ENCODE peak calls at places on chromosomes 3 and 15, in six cellular contexts. One of them, this sample, is unnamed.

GRCh38 chr3:38578081-38578475 is 71.4 kb downstream of the SCN5A start:
- DNase-seq in D721Med: no peak
- DNase-seq in nephron progenitor cell: no peak
- DNase-seq in stomach: peak; percentile 2
- DNase-seq in cardiac muscle cell: no peak
- DNase-seq in progenitor cell of endocrine pancreas: peak; percentile 3
- DNase-seq in this sample: no peak

GRCh38 chr3:15330031-15330596 is 2.3 kb downstream of the SH3BP5 start:
- DNase-seq in D721Med: no peak
- DNase-seq in nephron progenitor cell: peak; percentile 45
- DNase-seq in stomach: no peak
- DNase-seq in cardiac muscle cell: peak; percentile 82
- DNase-seq in progenitor cell of endocrine pancreas: no peak
- DNase-seq in this sample: no peak

GRCh38 chr3:86388848-86389247 is 602.1 kb downstream of the VGLL3 start:
- DNase-seq in D721Med: no peak
- DNase-seq in nephron progenitor cell: no peak
- DNase-seq in stomach: no peak
- DNase-seq in cardiac muscle cell: no peak
- DNase-seq in progenitor cell of endocrine pancreas: no peak
- DNase-seq in this sample: peak; percentile 30

GRCh38 chr15:57589276-57590073 is 2.2 kb upstream of the MYZAP start:
- DNase-seq in D721Med: no peak
- DNase-seq in nephron progenitor cell: no peak
- DNase-seq in stomach: no peak
- DNase-seq in cardiac muscle cell: no peak
- DNase-seq in progenitor cell of endocrine pancreas: no peak
- DNase-seq in this sample: no peak

GRCh38 chr3:51719413-51720025 is 12.7 kb downstream of the GRM2 start:
- DNase-seq in D721Med: no peak
- DNase-seq in nephron progenitor cell: no peak
- DNase-seq in stomach: no peak
- DNase-seq in cardiac muscle cell: no peak
- DNase-seq in progenitor cell of endocrine pancreas: no peak
- DNase-seq in this sample: no peak

GRCh38 chr3:183576487-183577107 is 21.1 kb upstream of the KLHL6 start:
- DNase-seq in D721Med: peak; percentile 39
- DNase-seq in nephron progenitor cell: no peak
- DNase-seq in stomach: no peak
- DNase-seq in cardiac muscle cell: peak; percentile 58
- DNase-seq in progenitor cell of endocrine pancreas: no peak
- DNase-seq in this sample: peak; percentile 37

GRCh38 chr3:4508048-4508981 is 15.2 kb downstream of the ITPR1 start:
- DNase-seq in D721Med: no peak
- DNase-seq in nephron progenitor cell: peak; percentile 42
- DNase-seq in stomach: no peak
- DNase-seq in cardiac muscle cell: no peak
- DNase-seq in progenitor cell of endocrine pancreas: no peak
- DNase-seq in this sample: no peak

GRCh38 chr15:68704496-68705021 is 116.1 kb downstream of the ANP32A start:
- DNase-seq in D721Med: peak; percentile 54
- DNase-seq in nephron progenitor cell: no peak
- DNase-seq in stomach: peak; percentile 40
- DNase-seq in cardiac muscle cell: peak; percentile 85
- DNase-seq in progenitor cell of endocrine pancreas: no peak
- DNase-seq in this sample: no peak

GRCh38 chr3:77086408-77086807 is 46.5 kb downstream of the ROBO2 start:
- DNase-seq in D721Med: no peak
- DNase-seq in nephron progenitor cell: no peak
- DNase-seq in stomach: no peak
- DNase-seq in cardiac muscle cell: no peak
- DNase-seq in progenitor cell of endocrine pancreas: no peak
- DNase-seq in this sample: no peak

DNA sequence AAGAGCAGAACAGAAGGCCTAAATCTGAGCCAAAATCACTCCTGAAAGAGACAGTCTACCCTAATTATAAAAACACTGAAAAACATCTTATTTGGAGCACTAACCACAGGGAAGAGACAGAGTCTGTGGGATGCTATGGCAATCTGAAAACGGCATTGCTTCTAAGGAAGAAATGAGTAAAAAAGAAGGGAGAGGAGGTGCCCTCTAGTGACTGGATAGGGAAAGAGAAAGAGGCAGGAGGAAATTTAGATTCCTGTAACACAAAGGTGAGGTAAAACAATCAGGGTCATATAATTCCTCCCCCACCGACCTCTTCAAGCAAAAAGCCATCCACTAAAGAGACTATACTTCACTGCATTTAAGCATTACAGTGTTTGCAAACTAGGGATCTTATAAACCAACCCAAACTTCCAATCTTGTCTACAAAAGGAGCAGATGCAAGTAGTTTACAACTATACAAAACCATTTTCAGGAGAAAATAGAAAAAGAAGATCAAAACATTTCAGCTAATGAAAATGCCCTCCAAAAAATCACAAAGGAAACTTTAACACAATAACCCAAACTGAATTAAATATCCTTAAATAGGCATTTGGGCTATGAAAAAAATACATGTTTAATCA is 32.6 kb downstream of the HACD2 start:
- DNase-seq in D721Med: no peak
- DNase-seq in nephron progenitor cell: no peak
- DNase-seq in stomach: no peak
- DNase-seq in cardiac muscle cell: peak; percentile 31
- DNase-seq in progenitor cell of endocrine pancreas: no peak
- DNase-seq in this sample: no peak
- TF ChIP-seq CTCF in D721Med: peak; percentile 43
- TF ChIP-seq CTCF in nephron progenitor cell: peak; percentile 38
- TF ChIP-seq CTCF in stomach: peak; percentile 32
- TF ChIP-seq CTCF in cardiac muscle cell: peak; percentile 68
- TF ChIP-seq CTCF in progenitor cell of endocrine pancreas: peak; percentile 51
- TF ChIP-seq CTCF in this sample: peak; percentile 47

GRCh38 chr3:98991393-98991792 is 89.9 kb upstream of the DCBLD2 start:
- DNase-seq in D721Med: no peak
- DNase-seq in nephron progenitor cell: no peak
- DNase-seq in stomach: no peak
- DNase-seq in cardiac muscle cell: no peak
- DNase-seq in progenitor cell of endocrine pancreas: no peak
- DNase-seq in this sample: no peak
- TF ChIP-seq CTCF in D721Med: no peak
- TF ChIP-seq CTCF in nephron progenitor cell: no peak
- TF ChIP-seq CTCF in stomach: no peak
- TF ChIP-seq CTCF in cardiac muscle cell: peak; percentile 15
- TF ChIP-seq CTCF in progenitor cell of endocrine pancreas: no peak
- TF ChIP-seq CTCF in this sample: no peak

GRCh38 chr15:84108725-84109124 is 126.8 kb upstream of the GOLGA6L4 start:
- DNase-seq in D721Med: no peak
- DNase-seq in nephron progenitor cell: no peak
- DNase-seq in stomach: no peak
- DNase-seq in cardiac muscle cell: peak; percentile 34
- DNase-seq in progenitor cell of endocrine pancreas: no peak
- DNase-seq in this sample: no peak
- TF ChIP-seq CTCF in D721Med: no peak
- TF ChIP-seq CTCF in nephron progenitor cell: no peak
- TF ChIP-seq CTCF in stomach: no peak
- TF ChIP-seq CTCF in cardiac muscle cell: peak; percentile 15
- TF ChIP-seq CTCF in progenitor cell of endocrine pancreas: no peak
- TF ChIP-seq CTCF in this sample: no peak

GRCh38 chr3:12817341-12817705 is 20.8 kb downstream of the CAND2 start:
- DNase-seq in D721Med: no peak
- DNase-seq in nephron progenitor cell: no peak
- DNase-seq in stomach: no peak
- DNase-seq in cardiac muscle cell: no peak
- DNase-seq in progenitor cell of endocrine pancreas: no peak
- DNase-seq in this sample: no peak
- TF ChIP-seq CTCF in D721Med: no peak
- TF ChIP-seq CTCF in nephron progenitor cell: no peak
- TF ChIP-seq CTCF in stomach: no peak
- TF ChIP-seq CTCF in cardiac muscle cell: no peak
- TF ChIP-seq CTCF in progenitor cell of endocrine pancreas: no peak
- TF ChIP-seq CTCF in this sample: no peak

GRCh38 chr15:89577776-89578115 is 2.5 kb downstream of the TICRR start:
- DNase-seq in D721Med: no peak
- DNase-seq in nephron progenitor cell: no peak
- DNase-seq in stomach: no peak
- DNase-seq in cardiac muscle cell: no peak
- DNase-seq in progenitor cell of endocrine pancreas: no peak
- DNase-seq in this sample: no peak
- TF ChIP-seq CTCF in D721Med: no peak
- TF ChIP-seq CTCF in nephron progenitor cell: no peak
- TF ChIP-seq CTCF in stomach: no peak
- TF ChIP-seq CTCF in cardiac muscle cell: no peak
- TF ChIP-seq CTCF in progenitor cell of endocrine pancreas: no peak
- TF ChIP-seq CTCF in this sample: no peak

GRCh38 chr3:88180398-88180999 is 30.7 kb downstream of the C3orf38 start:
- DNase-seq in D721Med: no peak
- DNase-seq in nephron progenitor cell: no peak
- DNase-seq in stomach: no peak
- DNase-seq in cardiac muscle cell: peak; percentile 75
- DNase-seq in progenitor cell of endocrine pancreas: no peak
- DNase-seq in this sample: no peak
- TF ChIP-seq CTCF in D721Med: peak; percentile 51
- TF ChIP-seq CTCF in nephron progenitor cell: peak; percentile 16
- TF ChIP-seq CTCF in stomach: no peak
- TF ChIP-seq CTCF in cardiac muscle cell: peak; percentile 59
- TF ChIP-seq CTCF in progenitor cell of endocrine pancreas: peak; percentile 49
- TF ChIP-seq CTCF in this sample: no peak

DNA sequence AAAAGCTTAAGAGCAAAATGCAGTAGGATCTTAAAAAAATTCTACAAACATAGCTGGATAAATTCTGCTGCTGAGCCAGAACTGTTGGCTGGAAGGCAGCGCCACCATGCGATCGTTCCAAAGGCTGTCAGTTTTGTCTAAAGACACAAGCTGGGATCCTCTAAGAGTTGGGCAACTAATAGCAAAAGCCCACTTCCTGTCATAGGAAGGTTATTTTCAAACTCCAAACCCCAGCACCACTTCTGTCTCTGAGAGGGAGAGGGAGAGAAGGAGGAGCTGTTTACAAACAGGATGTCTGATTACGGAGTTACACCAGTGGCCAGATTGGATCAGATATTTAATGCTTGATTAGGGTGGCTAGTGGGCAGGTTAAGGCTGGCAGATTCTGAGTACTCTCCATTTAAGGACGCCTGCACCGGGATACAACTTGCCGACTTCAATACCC is 44.0 kb downstream of the EIF4E3 start:
- DNase-seq in D721Med: no peak
- DNase-seq in nephron progenitor cell: peak; percentile 67
- DNase-seq in stomach: peak; percentile 57
- DNase-seq in cardiac muscle cell: peak; percentile 89
- DNase-seq in progenitor cell of endocrine pancreas: peak; percentile 23
- DNase-seq in this sample: peak; percentile 75
- TF ChIP-seq CTCF in D721Med: peak; percentile 82
- TF ChIP-seq CTCF in nephron progenitor cell: peak; percentile 85
- TF ChIP-seq CTCF in stomach: peak; percentile 52
- TF ChIP-seq CTCF in cardiac muscle cell: peak; percentile 88
- TF ChIP-seq CTCF in progenitor cell of endocrine pancreas: peak; percentile 82
- TF ChIP-seq CTCF in this sample: peak; percentile 74

GRCh38 chr3:133805384-133805701 is 272 bp upstream of the SRPRB start:
- DNase-seq in D721Med: no peak
- DNase-seq in nephron progenitor cell: no peak
- DNase-seq in stomach: no peak
- DNase-seq in cardiac muscle cell: no peak
- DNase-seq in progenitor cell of endocrine pancreas: no peak
- DNase-seq in this sample: no peak
- TF ChIP-seq CTCF in D721Med: no peak
- TF ChIP-seq CTCF in nephron progenitor cell: no peak
- TF ChIP-seq CTCF in stomach: no peak
- TF ChIP-seq CTCF in cardiac muscle cell: no peak
- TF ChIP-seq CTCF in progenitor cell of endocrine pancreas: no peak
- TF ChIP-seq CTCF in this sample: no peak

GRCh38 chr15:92899910-92900711 is at the start of gene CHD2:
- DNase-seq in D721Med: no peak
- DNase-seq in nephron progenitor cell: peak; percentile 72
- DNase-seq in stomach: peak; percentile 86
- DNase-seq in cardiac muscle cell: peak; percentile 87
- DNase-seq in progenitor cell of endocrine pancreas: peak; percentile 33
- DNase-seq in this sample: peak; percentile 71

GRCh38 chr15:92900712-92901052 is 558 bp downstream of the CHD2 start:
- DNase-seq in D721Med: no peak
- DNase-seq in nephron progenitor cell: no peak
- DNase-seq in stomach: no peak
- DNase-seq in cardiac muscle cell: no peak
- DNase-seq in progenitor cell of endocrine pancreas: no peak
- DNase-seq in this sample: no peak

GRCh38 chr15:92901053-92901761 is 1.1 kb downstream of the CHD2 start:
- DNase-seq in D721Med: no peak
- DNase-seq in nephron progenitor cell: no peak
- DNase-seq in stomach: no peak
- DNase-seq in cardiac muscle cell: peak; percentile 50
- DNase-seq in progenitor cell of endocrine pancreas: no peak
- DNase-seq in this sample: no peak

GRCh38 chr15:92897620-92898019 is 2.5 kb upstream of the CHD2 start:
- DNase-seq in D721Med: no peak
- DNase-seq in nephron progenitor cell: no peak
- DNase-seq in stomach: no peak
- DNase-seq in cardiac muscle cell: no peak
- DNase-seq in progenitor cell of endocrine pancreas: no peak
- DNase-seq in this sample: no peak

GRCh38 chr15:92898988-92899909 is 875 bp upstream of the CHD2 start:
- DNase-seq in D721Med: no peak
- DNase-seq in nephron progenitor cell: no peak
- DNase-seq in stomach: no peak
- DNase-seq in cardiac muscle cell: no peak
- DNase-seq in progenitor cell of endocrine pancreas: no peak
- DNase-seq in this sample: no peak
- TF ChIP-seq CTCF in D721Med: peak; percentile 45
- TF ChIP-seq CTCF in nephron progenitor cell: peak; percentile 61
- TF ChIP-seq CTCF in stomach: no peak
- TF ChIP-seq CTCF in cardiac muscle cell: peak; percentile 35
- TF ChIP-seq CTCF in progenitor cell of endocrine pancreas: peak; percentile 49
- TF ChIP-seq CTCF in this sample: peak; percentile 57